ENCODE peak calls at places on chromosomes 3 and 15, in seven cellular contexts. One of them, this sample, is unnamed.

GRCh38 chr3:73827658-73828313 is 203.0 kb upstream of the PDZRN3 start:
- DNase-seq in adrenal gland: no peak
- DNase-seq in tibial artery: no peak
- DNase-seq in aorta: no peak
- DNase-seq in tibial nerve: no peak
- DNase-seq in spleen: no peak
- DNase-seq in uterus: no peak
- DNase-seq in this sample: no peak

GRCh38 chr3:48896991-48897390 is 1.7 kb downstream of the SLC25A20 start:
- DNase-seq in adrenal gland: no peak
- DNase-seq in tibial artery: no peak
- DNase-seq in aorta: no peak
- DNase-seq in tibial nerve: no peak
- DNase-seq in spleen: no peak
- DNase-seq in uterus: no peak
- DNase-seq in this sample: peak; percentile 15

GRCh38 chr3:71545330-71545729 is 38.2 kb downstream of the FOXP1 start:
- DNase-seq in adrenal gland: no peak
- DNase-seq in tibial artery: no peak
- DNase-seq in aorta: no peak
- DNase-seq in tibial nerve: no peak
- DNase-seq in spleen: no peak
- DNase-seq in uterus: no peak
- DNase-seq in this sample: no peak

GRCh38 chr3:143348486-143349327 is 229.1 kb downstream of the CHST2 start:
- DNase-seq in adrenal gland: no peak
- DNase-seq in tibial artery: no peak
- DNase-seq in aorta: no peak
- DNase-seq in tibial nerve: no peak
- DNase-seq in spleen: no peak
- DNase-seq in uterus: no peak
- DNase-seq in this sample: no peak

GRCh38 chr3:5006755-5007202 is 27.5 kb downstream of the BHLHE40 start:
- DNase-seq in adrenal gland: no peak
- DNase-seq in tibial artery: peak; percentile 41
- DNase-seq in aorta: no peak
- DNase-seq in tibial nerve: no peak
- DNase-seq in spleen: peak; percentile 68
- DNase-seq in uterus: no peak
- DNase-seq in this sample: no peak

GRCh38 chr3:190094201-190094718 is 26.4 kb downstream of the P3H2 start:
- DNase-seq in adrenal gland: peak; percentile 90
- DNase-seq in tibial artery: no peak
- DNase-seq in aorta: no peak
- DNase-seq in tibial nerve: no peak
- DNase-seq in spleen: no peak
- DNase-seq in uterus: no peak
- DNase-seq in this sample: no peak

GRCh38 chr3:105747056-105747455 is 121.8 kb downstream of the CBLB start:
- DNase-seq in adrenal gland: peak; percentile 28
- DNase-seq in tibial artery: no peak
- DNase-seq in aorta: no peak
- DNase-seq in tibial nerve: peak; percentile 35
- DNase-seq in spleen: no peak
- DNase-seq in uterus: no peak
- DNase-seq in this sample: no peak

GRCh38 chr15:90838544-90838943 is 29.8 kb upstream of the FURIN start:
- DNase-seq in adrenal gland: no peak
- DNase-seq in tibial artery: no peak
- DNase-seq in aorta: no peak
- DNase-seq in tibial nerve: no peak
- DNase-seq in spleen: peak; percentile 79
- DNase-seq in uterus: no peak
- DNase-seq in this sample: no peak

GRCh38 chr15:53586815-53587214 is 172.6 kb downstream of the WDR72 start:
- DNase-seq in adrenal gland: peak; percentile 30
- DNase-seq in tibial artery: no peak
- DNase-seq in aorta: no peak
- DNase-seq in tibial nerve: no peak
- DNase-seq in spleen: no peak
- DNase-seq in uterus: no peak
- DNase-seq in this sample: no peak

GRCh38 chr15:95287774-95288173 is 1042.7 kb upstream of the NR2F2 start:
- DNase-seq in adrenal gland: no peak
- DNase-seq in tibial artery: no peak
- DNase-seq in aorta: no peak
- DNase-seq in tibial nerve: no peak
- DNase-seq in spleen: no peak
- DNase-seq in uterus: no peak
- DNase-seq in this sample: peak; percentile 66

GRCh38 chr3:171874251-171874679 is 31.1 kb downstream of the TMEM212 start:
- DNase-seq in adrenal gland: no peak
- DNase-seq in tibial artery: no peak
- DNase-seq in aorta: no peak
- DNase-seq in tibial nerve: no peak
- DNase-seq in spleen: no peak
- DNase-seq in uterus: no peak
- DNase-seq in this sample: no peak

DNA sequence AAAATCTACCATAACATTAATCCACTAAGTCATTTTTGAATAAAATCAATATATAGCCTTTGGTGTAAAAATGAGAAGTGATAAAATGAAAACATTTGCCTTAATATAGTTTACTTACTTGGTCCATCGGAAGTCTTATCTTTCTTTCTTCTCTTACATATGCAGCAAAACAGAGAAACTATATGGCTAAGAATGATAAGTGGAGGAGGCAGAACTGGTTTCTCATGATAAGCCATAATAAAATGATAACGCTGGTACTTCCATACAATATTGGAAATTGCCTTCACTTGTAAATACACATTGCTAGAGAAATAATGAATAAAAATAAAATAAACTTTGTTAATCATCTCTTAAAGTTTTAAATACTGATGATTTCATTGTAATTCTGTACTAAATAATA is 47.8 kb upstream of the USP50 start:
- DNase-seq in adrenal gland: no peak
- DNase-seq in tibial artery: no peak
- DNase-seq in aorta: no peak
- DNase-seq in tibial nerve: no peak
- DNase-seq in spleen: no peak
- DNase-seq in uterus: no peak
- DNase-seq in this sample: no peak
- H3K36me3 ChIP-seq in adrenal gland: peaks cover 41% of the 10 kb centered on the region
- H3K36me3 ChIP-seq in tibial artery: peaks cover 71% of the 10 kb centered on the region
- H3K36me3 ChIP-seq in aorta: peaks cover 4% of the 10 kb centered on the region
- H3K36me3 ChIP-seq in tibial nerve: peaks cover 5% of the 10 kb centered on the region
- H3K36me3 ChIP-seq in spleen: peaks cover 100% of the 10 kb centered on the region
- H3K36me3 ChIP-seq in uterus: no peaks in the 10 kb centered on the region
- H3K36me3 ChIP-seq in this sample: no peaks in the 10 kb centered on the region

DNA sequence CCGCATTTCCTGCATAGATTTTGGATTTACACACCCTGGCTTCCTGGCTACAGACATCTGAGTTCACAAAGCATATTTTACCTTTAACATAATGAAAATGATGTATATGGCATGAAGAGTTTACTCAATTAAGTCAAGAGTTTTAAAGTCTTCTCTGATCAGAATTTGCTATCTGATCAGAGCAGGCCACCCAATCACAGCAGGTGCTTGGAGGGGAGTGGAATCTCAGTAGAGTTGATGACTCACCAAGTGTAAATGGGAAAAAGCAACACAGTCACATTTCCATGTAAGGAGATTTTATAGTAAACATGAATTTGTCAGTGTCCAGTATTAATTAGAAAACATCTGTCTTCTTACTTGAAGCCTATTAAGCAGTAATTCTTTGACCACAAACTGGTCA is 10.9 kb downstream of the MESD start:
- DNase-seq in adrenal gland: no peak
- DNase-seq in tibial artery: no peak
- DNase-seq in aorta: no peak
- DNase-seq in tibial nerve: no peak
- DNase-seq in spleen: no peak
- DNase-seq in uterus: no peak
- DNase-seq in this sample: no peak
- H3K27ac ChIP-seq in adrenal gland: no peak overlapping the region
- H3K27ac ChIP-seq in tibial artery: no peak overlapping the region
- H3K27ac ChIP-seq in aorta: no peak overlapping the region
- H3K27ac ChIP-seq in tibial nerve: no peak overlapping the region
- H3K27ac ChIP-seq in spleen: no peak overlapping the region
- H3K27ac ChIP-seq in uterus: peak overlapping the region; percentile 41
- H3K27ac ChIP-seq in this sample: no peak overlapping the region

GRCh38 chr3:129432671-129433070 is 4.2 kb upstream of the EFCAB12 start:
- DNase-seq in adrenal gland: no peak
- DNase-seq in tibial artery: no peak
- DNase-seq in aorta: no peak
- DNase-seq in tibial nerve: no peak
- DNase-seq in spleen: no peak
- DNase-seq in uterus: no peak
- DNase-seq in this sample: no peak

GRCh38 chr3:129432036-129432435 is 3.6 kb upstream of the EFCAB12 start:
- DNase-seq in adrenal gland: no peak
- DNase-seq in tibial artery: no peak
- DNase-seq in aorta: no peak
- DNase-seq in tibial nerve: no peak
- DNase-seq in spleen: no peak
- DNase-seq in uterus: no peak
- DNase-seq in this sample: no peak

GRCh38 chr3:129435367-129435766 is 4.4 kb downstream of the MBD4 start:
- DNase-seq in adrenal gland: no peak
- DNase-seq in tibial artery: no peak
- DNase-seq in aorta: no peak
- DNase-seq in tibial nerve: no peak
- DNase-seq in spleen: no peak
- DNase-seq in uterus: no peak
- DNase-seq in this sample: no peak

GRCh38 chr3:129434140-129434539 is 5.6 kb downstream of the MBD4 start:
- DNase-seq in adrenal gland: no peak
- DNase-seq in tibial artery: no peak
- DNase-seq in aorta: no peak
- DNase-seq in tibial nerve: no peak
- DNase-seq in spleen: no peak
- DNase-seq in uterus: no peak
- DNase-seq in this sample: no peak

DNA sequence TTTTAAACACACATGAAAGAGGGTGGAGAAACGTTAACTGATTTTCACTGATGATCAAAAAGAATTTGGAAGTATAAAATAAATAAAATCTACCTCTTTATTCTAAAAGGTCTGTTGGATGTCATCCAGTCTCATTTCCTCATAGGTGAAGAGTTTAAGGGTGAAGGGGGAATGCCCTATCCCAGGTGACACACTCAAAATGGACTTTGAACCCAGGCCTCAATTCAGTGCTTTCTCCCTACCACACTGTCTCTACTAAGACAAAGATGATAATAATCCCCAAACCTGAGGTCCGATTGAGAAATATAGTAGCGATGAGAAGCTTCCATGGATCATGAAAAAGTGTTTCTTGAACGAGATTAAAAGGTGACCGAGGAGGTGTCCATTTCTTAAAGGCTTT is 5.1 kb upstream of the EFCAB12 start:
- DNase-seq in adrenal gland: no peak
- DNase-seq in tibial artery: no peak
- DNase-seq in aorta: no peak
- DNase-seq in tibial nerve: no peak
- DNase-seq in spleen: no peak
- DNase-seq in uterus: no peak
- DNase-seq in this sample: no peak
- H3K36me3 ChIP-seq in adrenal gland: peaks cover 69% of the 10 kb centered on the region
- H3K36me3 ChIP-seq in tibial artery: peaks cover 63% of the 10 kb centered on the region
- H3K36me3 ChIP-seq in aorta: peaks cover 9% of the 10 kb centered on the region
- H3K36me3 ChIP-seq in tibial nerve: no peaks in the 10 kb centered on the region
- H3K36me3 ChIP-seq in spleen: peaks cover 89% of the 10 kb centered on the region
- H3K36me3 ChIP-seq in uterus: no peaks in the 10 kb centered on the region
- H3K36me3 ChIP-seq in this sample: no peaks in the 10 kb centered on the region

DNA sequence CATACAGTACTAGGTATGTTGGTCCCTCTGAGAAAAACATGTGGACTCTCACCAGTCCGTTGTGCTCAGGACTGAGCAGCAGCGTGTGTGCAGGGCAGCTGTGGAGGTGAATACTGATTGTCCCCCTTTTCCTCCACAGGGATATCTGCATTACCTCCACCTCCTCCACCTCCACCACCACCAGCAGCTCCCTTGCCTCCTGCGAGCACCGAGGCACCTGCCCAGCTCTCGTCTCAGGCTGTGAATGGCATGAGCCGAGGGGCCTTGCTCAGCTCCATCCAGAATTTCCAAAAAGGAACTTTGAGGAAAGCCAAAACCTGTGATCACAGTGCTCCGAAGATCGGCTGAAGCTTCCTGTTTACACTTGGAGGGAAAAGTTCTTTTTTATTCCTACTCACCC is 9.0 kb downstream of the PDHB start:
- DNase-seq in adrenal gland: no peak
- DNase-seq in tibial artery: no peak
- DNase-seq in aorta: no peak
- DNase-seq in tibial nerve: no peak
- DNase-seq in spleen: no peak
- DNase-seq in uterus: no peak
- DNase-seq in this sample: no peak
- H3K27ac ChIP-seq in adrenal gland: no peak overlapping the region
- H3K27ac ChIP-seq in tibial artery: no peak overlapping the region
- H3K27ac ChIP-seq in aorta: no peak overlapping the region
- H3K27ac ChIP-seq in tibial nerve: no peak overlapping the region
- H3K27ac ChIP-seq in spleen: no peak overlapping the region
- H3K27ac ChIP-seq in uterus: no peak overlapping the region
- H3K27ac ChIP-seq in this sample: no peak overlapping the region

GRCh38 chr15:66891776-66892175 is 173.6 kb upstream of the SMAD3 start:
- DNase-seq in adrenal gland: no peak
- DNase-seq in tibial artery: no peak
- DNase-seq in aorta: no peak
- DNase-seq in tibial nerve: no peak
- DNase-seq in spleen: no peak
- DNase-seq in uterus: no peak
- DNase-seq in this sample: no peak
- H3K36me3 ChIP-seq in adrenal gland: no peaks in the 10 kb centered on the region
- H3K36me3 ChIP-seq in tibial artery: no peaks in the 10 kb centered on the region
- H3K36me3 ChIP-seq in aorta: no peaks in the 10 kb centered on the region
- H3K36me3 ChIP-seq in tibial nerve: no peaks in the 10 kb centered on the region
- H3K36me3 ChIP-seq in spleen: no peaks in the 10 kb centered on the region
- H3K36me3 ChIP-seq in uterus: no peaks in the 10 kb centered on the region
- H3K36me3 ChIP-seq in this sample: no peaks in the 10 kb centered on the region

GRCh38 chr3:46700772-46701171 is 420 bp upstream of the TMIE start:
- DNase-seq in adrenal gland: peak; percentile 76
- DNase-seq in tibial artery: no peak
- DNase-seq in aorta: peak; percentile 86
- DNase-seq in tibial nerve: no peak
- DNase-seq in spleen: no peak
- DNase-seq in uterus: peak; percentile 47
- DNase-seq in this sample: peak; percentile 54

GRCh38 chr3:46701211-46701939 is at the start of gene TMIE:
- DNase-seq in adrenal gland: no peak
- DNase-seq in tibial artery: no peak
- DNase-seq in aorta: no peak
- DNase-seq in tibial nerve: no peak
- DNase-seq in spleen: no peak
- DNase-seq in uterus: no peak
- DNase-seq in this sample: peak; percentile 54

GRCh38 chr3:46703013-46703520 is 1.9 kb downstream of the TMIE start:
- DNase-seq in adrenal gland: no peak
- DNase-seq in tibial artery: no peak
- DNase-seq in aorta: peak; percentile 44
- DNase-seq in tibial nerve: no peak
- DNase-seq in spleen: peak; percentile 59
- DNase-seq in uterus: no peak
- DNase-seq in this sample: no peak

GRCh38 chr3:46699846-46700523 is 1.2 kb upstream of the TMIE start:
- DNase-seq in adrenal gland: peak; percentile 77
- DNase-seq in tibial artery: peak; percentile 75
- DNase-seq in aorta: no peak
- DNase-seq in tibial nerve: peak; percentile 57
- DNase-seq in spleen: peak; percentile 83
- DNase-seq in uterus: no peak
- DNase-seq in this sample: no peak

GRCh38 chr3:46702246-46703012 is 1.2 kb downstream of the TMIE start:
- DNase-seq in adrenal gland: no peak
- DNase-seq in tibial artery: no peak
- DNase-seq in aorta: no peak
- DNase-seq in tibial nerve: no peak
- DNase-seq in spleen: peak; percentile 41
- DNase-seq in uterus: no peak
- DNase-seq in this sample: no peak
- H3K27ac ChIP-seq in adrenal gland: no peak overlapping the region
- H3K27ac ChIP-seq in tibial artery: no peak overlapping the region
- H3K27ac ChIP-seq in aorta: no peak overlapping the region
- H3K27ac ChIP-seq in tibial nerve: no peak overlapping the region
- H3K27ac ChIP-seq in spleen: no peak overlapping the region
- H3K27ac ChIP-seq in uterus: no peak overlapping the region
- H3K27ac ChIP-seq in this sample: no peak overlapping the region